ENCODE peak calls at places on chromosomes 5 and 9, in eight cellular contexts. M is neural crest cell, E is cardiac muscle cell, Y is cardiac fibroblast, G is WTC11, W is body of pancreas, O is tibial artery, H is heart right ventricle. S is an unnamed sample.

GRCh38 chr5:92242170-92242569 is 859.1 kb upstream of the ARRDC3 start:
- DNase-seq in Y (no peak), O (no peak), G (no peak), W (no peak), M (no peak), H (no peak), E (no peak), S (no peak)

GRCh38 chr9:126614455-126615248 is 924 bp downstream of the LMX1B start:
- DNase-seq in M (no peak), E (no peak), Y (no peak), G (peak), O (peak), W (no peak), H (no peak), S (no peak)

GRCh38 chr5:176899296-176899891 is at the start of gene HK3:
- DNase-seq in W (no peak), O (no peak), G (no peak), Y (no peak), M (no peak), H (no peak), E (no peak), S (no peak)

GRCh38 chr5:57405984-57406383 is 76.6 kb downstream of the ACTBL2 start:
- DNase-seq in E (no peak), W (no peak), G (no peak), M (no peak), Y (peak), O (no peak), H (no peak), S (no peak)

GRCh38 chr5:119036101-119036762 is 34.7 kb upstream of the DMXL1 start:
- DNase-seq in G (no peak), H (no peak), M (no peak), O (no peak), E (no peak), W (no peak), Y (peak), S (no peak)

GRCh38 chr9:124770359-124771020 is 621 bp downstream of the NR6A1 start:
- DNase-seq in O (no peak), H (no peak), W (peak), Y (no peak), M (no peak), E (peak), G (peak), S (peak)

GRCh38 chr5:117803533-117803932 is 1184.8 kb downstream of the DTWD2 start:
- DNase-seq in G (no peak), M (no peak), W (no peak), H (no peak), Y (peak), O (no peak), E (no peak), S (no peak)

GRCh38 chr5:64859881-64860280 is 91.2 kb downstream of the CWC27 start:
- DNase-seq in W (no peak), O (no peak), H (no peak), E (no peak), Y (no peak), G (no peak), M (no peak), S (no peak)

GRCh38 chr5:125306741-125307140 is 560.3 kb upstream of the ZNF608 start:
- DNase-seq in Y (no peak), E (no peak), M (no peak), W (no peak), O (no peak), H (no peak), G (no peak), S (no peak)

GRCh38 chr5:159616967-159617366 is 286.7 kb upstream of the IL12B start:
- DNase-seq in M (no peak), W (no peak), Y (no peak), O (no peak), G (no peak), H (no peak), E (no peak), S (no peak)

GRCh38 chr9:135833864-135834263 is 73.5 kb downstream of the CAMSAP1 start:
- DNase-seq in O (no peak), G (no peak), W (no peak), M (no peak), H (no peak), E (no peak), Y (no peak), S (no peak)

GRCh38 chr5:38009754-38010386 is 170.0 kb upstream of the GDNF start:
- DNase-seq in M (no peak), H (no peak), O (no peak), Y (no peak), E (no peak), W (no peak), G (no peak), S (no peak)

GRCh38 chr9:122200960-122201635 is 27.7 kb downstream of the LHX6 start:
- DNase-seq in M (no peak), W (no peak), E (no peak), H (no peak), G (no peak), Y (peak), O (no peak), S (no peak)

GRCh38 chr9:9004844-9005243 is 1205.3 kb upstream of the DMAC1 start:
- DNase-seq in M (no peak), Y (no peak), W (no peak), H (no peak), E (peak), O (no peak), G (no peak), S (no peak)

GRCh38 chr5:73783823-73784222 is 157.8 kb downstream of the ARHGEF28 start:
- DNase-seq in E (no peak), W (no peak), M (no peak), Y (peak), O (no peak), H (no peak), G (no peak), S (no peak)

GRCh38 chr9:87157366-87158031 is 210.2 kb upstream of the GAS1 start:
- DNase-seq in H (no peak), M (no peak), O (no peak), Y (no peak), E (no peak), W (no peak), G (no peak), S (no peak)

GRCh38 chr9:127783644-127784043 is 2.2 kb upstream of the CDK9 start:
- DNase-seq in W (no peak), E (no peak), O (no peak), H (no peak), Y (no peak), M (no peak), G (no peak), S (no peak)

GRCh38 chr5:40409600-40409999 is 270.1 kb upstream of the PTGER4 start:
- DNase-seq in M (no peak), H (peak), G (no peak), W (no peak), E (no peak), O (peak), Y (no peak), S (no peak)

GRCh38 chr5:143001764-143002351 is 231.7 kb downstream of the ARHGAP26 start:
- DNase-seq in H (no peak), E (no peak), W (no peak), M (no peak), Y (peak), G (no peak), O (no peak), S (no peak)

GRCh38 chr9:91583996-91584395 is 160.4 kb upstream of the NFIL3 start:
- DNase-seq in H (no peak), Y (no peak), G (no peak), E (no peak), M (no peak), O (no peak), W (no peak), S (no peak)

GRCh38 chr9:91577540-91577939 is 153.9 kb upstream of the NFIL3 start:
- DNase-seq in H (no peak), O (no peak), M (no peak), E (peak), G (no peak), Y (no peak), W (no peak), S (no peak)

GRCh38 chr9:91583161-91583875 is 159.7 kb upstream of the NFIL3 start:
- DNase-seq in Y (no peak), M (no peak), G (no peak), E (no peak), W (no peak), O (no peak), H (no peak), S (no peak)

GRCh38 chr9:91580136-91580535 is 156.5 kb upstream of the NFIL3 start:
- DNase-seq in O (no peak), G (no peak), H (no peak), E (peak), Y (peak), M (no peak), W (no peak), S (no peak)
- TF ChIP-seq CTCF in O (no peak), G (no peak), H (no peak), E (no peak), Y (no peak), M (no peak), W (no peak), S (no peak)

DNA sequence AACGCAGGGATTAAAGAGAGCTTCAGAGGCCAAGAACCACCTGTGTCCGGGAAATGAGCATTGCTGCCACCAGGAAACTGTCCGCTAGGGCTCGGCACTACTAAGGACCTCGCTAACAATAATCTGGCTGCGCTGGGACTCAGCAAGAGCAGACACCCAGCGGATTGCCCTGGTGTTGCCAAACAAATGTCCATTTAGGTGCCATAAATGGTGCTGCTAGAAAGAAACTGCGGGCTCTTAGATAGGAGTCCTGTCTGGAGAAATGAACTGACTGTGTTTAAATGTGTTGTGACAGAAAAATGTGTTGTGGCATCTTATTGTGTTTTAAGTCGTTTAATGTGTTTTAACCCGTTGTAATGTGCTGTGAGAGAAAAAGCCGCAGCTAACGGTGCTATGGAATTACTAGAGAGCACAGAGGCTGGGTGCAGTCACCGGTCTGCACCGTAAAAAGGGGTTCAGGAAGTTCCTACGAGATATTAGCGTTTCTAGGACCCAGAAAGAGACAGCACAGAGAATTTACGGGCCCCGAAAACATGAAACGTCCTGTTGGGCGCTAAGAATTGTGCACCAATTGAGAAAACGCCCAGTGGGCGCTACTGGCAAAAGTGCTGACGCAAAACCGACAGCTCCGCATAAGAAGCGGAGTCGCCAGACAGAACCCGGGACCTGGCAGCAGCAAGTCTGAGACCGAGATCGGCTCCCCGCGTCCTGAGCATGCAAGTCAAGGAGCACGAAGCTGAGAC is 90.6 kb downstream of the ANXA2R start:
- DNase-seq in O (peak), M (no peak), W (no peak), E (no peak), Y (peak), G (no peak), H (peak), S (no peak)
- TF ChIP-seq CTCF in O (peak), M (no peak), W (peak), E (peak), Y (peak), G (no peak), H (peak), S (no peak)

DNA sequence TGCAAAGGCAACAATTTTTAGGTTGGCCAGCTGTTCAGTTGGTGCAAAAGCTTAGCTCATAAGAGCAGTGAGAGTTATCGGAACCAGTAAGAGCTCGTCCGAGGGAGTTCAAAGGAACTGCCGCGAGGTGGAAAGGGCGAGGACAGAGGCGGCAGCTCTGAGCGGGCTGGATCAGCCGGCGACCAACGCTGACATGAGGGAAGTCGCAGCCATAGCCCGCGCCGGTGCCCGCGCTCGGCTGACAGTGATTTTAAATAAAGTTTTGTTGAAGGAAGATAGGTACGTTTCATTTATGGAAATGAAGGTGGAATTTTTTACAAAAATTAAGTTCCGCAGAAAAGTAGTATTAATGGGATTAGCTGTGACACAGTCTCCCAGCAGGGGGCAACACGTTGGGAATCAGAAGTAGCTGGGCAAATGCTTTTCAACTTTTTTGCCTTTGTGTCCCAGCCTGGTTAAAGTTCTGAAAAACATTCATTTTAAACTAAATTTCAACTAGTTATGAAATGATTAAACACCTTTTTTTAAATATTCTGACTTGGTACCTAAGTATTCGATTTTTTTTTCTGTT is 43.2 kb downstream of the FBXO4 start:
- DNase-seq in G (no peak), M (no peak), Y (no peak), E (no peak), H (no peak), O (no peak), W (no peak), S (no peak)
- TF ChIP-seq CTCF in G (no peak), M (peak), Y (peak), E (no peak), H (no peak), O (no peak), W (no peak), S (peak)

GRCh38 chr9:30676642-30677041 is 1707.8 kb upstream of the ACO1 start:
- DNase-seq in M (no peak), Y (no peak), G (no peak), H (no peak), W (no peak), O (no peak), E (no peak), S (no peak)

GRCh38 chr9:30673132-30673531 is 1711.3 kb upstream of the ACO1 start:
- DNase-seq in M (no peak), G (no peak), O (no peak), W (no peak), E (no peak), Y (no peak), H (no peak), S (no peak)

DNA sequence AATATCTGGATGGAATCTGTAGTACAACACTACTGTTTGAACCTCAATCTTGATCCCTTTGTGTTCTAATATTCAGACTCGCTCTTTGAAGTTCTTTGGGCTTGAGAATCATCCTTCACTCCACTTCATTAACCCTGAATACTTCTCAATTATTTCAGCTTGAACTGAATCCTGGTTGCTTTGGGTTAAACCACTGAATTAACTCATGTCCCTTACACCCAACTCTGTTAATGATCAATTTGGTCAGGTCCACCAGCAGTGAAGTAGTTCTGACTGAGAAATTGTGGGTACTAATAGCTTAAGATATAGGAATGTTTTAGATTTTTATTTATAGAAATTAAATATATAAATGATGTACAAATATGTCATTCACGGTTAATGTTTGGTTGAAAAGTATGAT is 1707.2 kb upstream of the ACO1 start:
- DNase-seq in H (no peak), O (no peak), W (no peak), Y (no peak), M (no peak), G (no peak), E (no peak), S (no peak)
- TF ChIP-seq CTCF in H (no peak), O (no peak), W (no peak), Y (no peak), M (no peak), G (no peak), E (no peak), S (no peak)

DNA sequence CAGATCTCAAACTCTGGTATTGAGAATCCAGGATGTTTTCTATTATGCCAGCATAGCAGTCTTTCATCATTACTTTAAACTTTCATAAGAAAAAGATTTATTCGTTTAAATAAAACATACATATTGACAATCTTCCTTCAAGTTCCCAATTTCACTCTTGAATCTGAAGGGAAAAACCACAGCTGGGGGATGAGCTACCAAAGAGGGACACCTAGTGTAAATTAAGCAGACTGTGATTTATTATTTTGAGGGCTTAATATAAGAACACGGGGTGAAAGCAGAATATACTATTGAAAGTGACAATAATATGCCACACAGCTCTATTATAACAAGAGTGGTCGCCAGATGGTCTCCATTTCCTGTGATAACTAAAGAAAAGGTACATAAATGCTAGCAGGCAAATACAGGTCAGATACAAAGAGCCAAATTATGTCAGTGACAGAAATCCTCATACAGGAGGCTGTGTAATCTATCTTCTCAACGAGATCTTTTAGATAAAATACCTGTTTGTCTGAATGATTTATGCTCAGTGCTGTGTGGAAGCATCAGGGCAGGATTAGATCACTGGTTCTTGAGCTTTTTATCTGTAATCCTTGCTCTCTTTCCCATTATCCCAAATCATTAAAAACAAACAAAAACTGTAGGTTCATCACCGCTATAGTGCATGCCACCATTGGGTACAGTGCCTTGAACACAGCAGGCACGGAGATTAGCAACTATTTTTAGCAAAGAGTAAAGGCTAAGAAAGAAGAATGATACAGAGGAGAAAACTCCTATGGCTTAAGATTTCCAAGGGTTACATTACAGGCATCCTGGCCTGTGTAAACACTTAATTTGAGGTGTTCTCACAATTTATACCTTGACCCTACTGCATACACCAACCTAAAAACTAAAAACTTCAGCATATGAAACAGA is 116.6 kb downstream of the DROSHA start:
- DNase-seq in E (no peak), O (no peak), H (no peak), M (no peak), W (no peak), Y (peak), G (no peak), S (no peak)
- TF ChIP-seq CTCF in E (no peak), O (no peak), H (no peak), M (no peak), W (no peak), Y (no peak), G (no peak), S (no peak)

DNA sequence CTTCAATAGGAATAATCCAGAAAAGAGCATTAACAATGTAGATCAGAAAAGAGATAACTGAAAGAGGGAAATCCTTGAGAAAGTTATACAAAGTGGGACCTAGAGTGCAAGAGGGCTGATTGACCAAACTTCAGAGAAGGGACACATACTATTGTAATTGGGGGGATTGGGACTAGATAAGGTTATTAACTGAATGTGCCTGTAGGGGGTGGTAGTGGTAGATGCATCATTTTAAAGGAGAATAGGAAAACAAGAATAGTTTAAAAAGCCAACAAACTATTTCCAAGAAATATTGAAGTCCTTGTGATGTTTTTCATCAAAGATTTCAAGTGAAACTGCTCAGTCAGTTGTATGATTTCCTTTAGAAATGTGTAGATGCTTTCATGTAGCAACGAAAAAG is 468.5 kb downstream of the TAF11L14 start:
- DNase-seq in M (no peak), E (no peak), W (no peak), O (no peak), H (no peak), G (no peak), Y (no peak), S (no peak)
- TF ChIP-seq CTCF in M (no peak), E (no peak), W (no peak), O (no peak), H (no peak), G (no peak), Y (no peak), S (peak)

DNA sequence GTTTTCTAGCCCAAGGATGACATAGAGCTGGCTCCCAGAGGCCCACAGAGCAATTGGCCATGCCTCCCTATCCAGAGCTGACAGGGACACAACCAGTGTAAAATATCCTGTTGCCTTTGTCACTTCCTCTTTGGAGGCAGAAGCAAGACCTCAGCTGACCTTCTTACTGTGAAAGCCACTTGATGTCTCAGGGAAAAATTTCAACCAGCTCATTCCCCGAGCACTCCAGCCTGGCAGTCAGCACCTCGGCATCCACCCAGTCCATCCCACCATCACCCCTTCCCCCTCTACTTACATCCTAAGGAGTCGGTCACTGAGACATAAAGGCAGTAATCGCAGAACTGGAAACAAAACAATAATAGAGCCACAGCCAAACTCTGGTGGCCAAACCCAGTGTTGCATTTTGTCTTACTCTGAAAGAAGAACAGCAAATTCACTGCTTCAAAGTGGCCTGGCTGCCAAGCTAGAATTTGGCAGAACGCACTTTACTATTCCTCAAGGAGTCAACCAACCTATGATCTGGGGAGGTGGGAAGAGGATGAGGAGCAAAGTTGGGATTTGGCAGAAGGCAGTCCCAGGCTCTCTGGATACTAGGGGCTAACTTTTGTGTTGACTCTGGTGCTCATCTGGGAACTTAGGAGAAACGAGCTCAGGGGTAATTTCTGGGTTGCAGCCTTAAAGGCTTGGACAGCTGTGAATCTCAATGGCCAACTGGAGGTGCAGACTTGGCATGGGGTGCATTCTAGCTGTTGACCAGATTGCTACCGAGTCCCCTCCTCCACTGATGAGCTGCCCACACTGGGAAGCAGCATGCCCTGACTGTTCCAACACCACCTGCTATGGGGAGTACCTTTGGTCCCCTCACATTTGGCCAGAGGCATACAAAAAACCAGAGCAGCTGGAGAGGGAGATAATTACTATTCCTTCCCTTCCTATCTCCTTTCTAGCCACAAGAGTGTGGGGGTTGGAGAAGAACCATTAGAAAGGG is 13.7 kb downstream of the NIPAL4 start:
- DNase-seq in M (no peak), Y (peak), H (no peak), W (no peak), E (peak), G (no peak), O (no peak), S (no peak)
- TF ChIP-seq CTCF in M (no peak), Y (peak), H (no peak), W (no peak), E (no peak), G (no peak), O (no peak), S (peak)

GRCh38 chr5:107272509-107272908 is 398.2 kb downstream of the EFNA5 start:
- DNase-seq in Y (no peak), E (no peak), G (no peak), H (no peak), M (no peak), O (no peak), W (no peak), S (no peak)
- TF ChIP-seq CTCF in Y (no peak), E (no peak), G (no peak), H (no peak), M (no peak), O (no peak), W (no peak), S (no peak)

S was measured in endothelial cell.